ENCODE peak calls at places on chromosomes 11 and 22, in five cellular contexts. Y, P, J, B and Z are unnamed samples.

GRCh38 chr11:2413735-2414579 is 13.4 kb downstream of the TSSC4 start:
- DNase-seq in Y (no peak), P (no peak), J (no peak), B (no peak), Z (no peak)

GRCh38 chr11:68932933-68933577 is 29.4 kb downstream of the IGHMBP2 start:
- DNase-seq in Y (no peak), P (no peak), J (no peak), B (no peak), Z (no peak)

GRCh38 chr11:45924036-45924915 is 1.8 kb downstream of the LARGE2 start:
- DNase-seq in Y (no peak), P (peak), J (no peak), B (no peak), Z (no peak)

GRCh38 chr11:44351898-44352498 is 42.1 kb upstream of the ALX4 start:
- DNase-seq in Y (no peak), P (no peak), J (no peak), B (no peak), Z (no peak)

GRCh38 chr11:17012712-17013547 is 1.3 kb downstream of the PLEKHA7 start:
- DNase-seq in Y (peak), P (no peak), J (peak), B (peak), Z (no peak)

GRCh38 chr11:46308632-46309419 is 31.4 kb downstream of the CREB3L1 start:
- DNase-seq in Y (peak), P (peak), J (peak), B (peak), Z (peak)

GRCh38 chr22:31122196-31122531 is 602 bp upstream of the INPP5J start:
- DNase-seq in Y (no peak), P (no peak), J (no peak), B (no peak), Z (no peak)

GRCh38 chr22:45534339-45535192 is 31.9 kb downstream of the FBLN1 start:
- DNase-seq in Y (no peak), P (no peak), J (peak), B (peak), Z (no peak)

GRCh38 chr11:104151404-104152204 is 12.3 kb downstream of the PDGFD start:
- DNase-seq in Y (no peak), P (no peak), J (peak), B (no peak), Z (no peak)

GRCh38 chr22:23684561-23685031 is 6.2 kb upstream of the RGL4 start:
- DNase-seq in Y (no peak), P (no peak), J (peak), B (peak), Z (no peak)

GRCh38 chr11:37688461-37688860 is 1090.4 kb upstream of the RAG2 start:
- DNase-seq in Y (no peak), P (no peak), J (no peak), B (no peak), Z (no peak)

GRCh38 chr11:116170526-116171120 is 602.2 kb downstream of the BUD13 start:
- DNase-seq in Y (peak), P (no peak), J (no peak), B (no peak), Z (no peak)

GRCh38 chr11:74877132-74877531 is 71.8 kb downstream of the XRRA1 start:
- DNase-seq in Y (no peak), P (no peak), J (no peak), B (no peak), Z (no peak)

GRCh38 chr11:9459573-9460321 is 1.1 kb upstream of the ZNF143 start:
- DNase-seq in Y (no peak), P (peak), J (peak), B (peak), Z (no peak)

GRCh38 chr11:47607380-47607779 is 13.2 kb upstream of the C1QTNF4 start:
- DNase-seq in Y (no peak), P (no peak), J (peak), B (peak), Z (no peak)

GRCh38 chr22:43090130-43090789 is 1.1 kb upstream of the TTLL1 start:
- DNase-seq in Y (peak), P (peak), J (peak), B (peak), Z (peak)
- TF ChIP-seq CTCF in Y (peak), P (peak), J (peak), B (peak), Z (peak)

GRCh38 chr22:19058713-19059451 is 63.3 kb downstream of the DGCR2 start:
- DNase-seq in Y (no peak), P (no peak), J (no peak), B (no peak), Z (no peak)
- TF ChIP-seq CTCF in Y (no peak), P (no peak), J (no peak), B (no peak), Z (no peak)

GRCh38 chr11:18171377-18172000 is 1.1 kb upstream of the MRGPRX4 start:
- DNase-seq in Y (peak), P (no peak), J (no peak), B (peak), Z (no peak)
- TF ChIP-seq CTCF in Y (peak), P (peak), J (peak), B (peak), Z (peak)

GRCh38 chr11:65425971-65426838 is 3.6 kb downstream of the NEAT1 start:
- DNase-seq in Y (no peak), P (peak), J (peak), B (peak), Z (no peak)
- TF ChIP-seq CTCF in Y (no peak), P (no peak), J (no peak), B (no peak), Z (no peak)

DNA sequence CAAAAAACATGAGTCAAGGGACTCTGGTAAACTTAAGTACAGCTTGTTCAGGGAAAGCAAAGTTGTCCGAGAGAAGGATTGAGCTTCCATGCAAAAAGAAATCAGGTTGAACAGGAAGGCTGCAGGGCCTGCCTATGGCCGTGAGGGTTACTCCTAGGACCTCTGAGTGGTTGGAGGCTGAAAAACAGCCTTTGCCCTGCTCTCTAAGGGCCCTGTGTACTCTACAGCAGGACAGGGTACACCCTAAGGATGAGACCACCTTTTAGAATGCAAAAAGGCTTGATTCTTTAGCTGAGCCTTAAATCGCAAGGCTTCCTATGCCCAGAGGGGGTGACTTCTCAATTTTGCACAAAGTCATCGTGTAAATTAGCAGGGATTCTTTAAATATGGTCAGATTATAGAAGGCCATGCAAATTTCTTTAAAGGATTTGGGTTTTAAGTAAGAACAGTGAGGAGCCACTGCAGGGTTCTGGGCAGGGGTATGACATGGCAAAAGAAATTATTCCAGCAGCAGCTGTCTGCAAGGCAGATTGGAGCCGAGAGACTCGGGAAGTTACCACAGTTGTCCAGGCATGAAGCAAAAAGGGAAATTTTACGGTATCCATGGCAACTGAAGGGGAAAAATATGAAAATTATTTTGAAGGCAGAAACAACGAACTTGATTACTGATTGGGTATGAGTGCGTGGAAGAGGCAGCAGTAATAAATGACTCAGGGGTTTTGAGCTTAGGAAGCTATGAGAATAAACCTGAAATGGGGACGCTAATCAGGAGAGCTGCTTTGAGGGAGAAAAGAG is 91.8 kb downstream of the FAM76B start:
- DNase-seq in Y (no peak), P (no peak), J (no peak), B (no peak), Z (peak)
- TF ChIP-seq CTCF in Y (no peak), P (no peak), J (no peak), B (no peak), Z (no peak)

GRCh38 chr11:35619030-35619753 is 932 bp downstream of the FJX1 start:
- DNase-seq in Y (peak), P (peak), J (no peak), B (peak), Z (peak)
- TF ChIP-seq CTCF in Y (no peak), P (no peak), J (no peak), B (no peak), Z (no peak)

GRCh38 chr11:119416606-119417580 is 6.1 kb downstream of the THY1 start:
- DNase-seq in Y (no peak), P (no peak), J (peak), B (peak), Z (peak)

GRCh38 chr11:119419246-119419645 is 3.7 kb downstream of the THY1 start:
- DNase-seq in Y (no peak), P (no peak), J (no peak), B (no peak), Z (no peak)

GRCh38 chr11:119417726-119418540 is 5.0 kb downstream of the THY1 start:
- DNase-seq in Y (peak), P (peak), J (peak), B (peak), Z (peak)

GRCh38 chr11:119419834-119420492 is 3.0 kb downstream of the THY1 start:
- DNase-seq in Y (no peak), P (no peak), J (no peak), B (no peak), Z (peak)

DNA sequence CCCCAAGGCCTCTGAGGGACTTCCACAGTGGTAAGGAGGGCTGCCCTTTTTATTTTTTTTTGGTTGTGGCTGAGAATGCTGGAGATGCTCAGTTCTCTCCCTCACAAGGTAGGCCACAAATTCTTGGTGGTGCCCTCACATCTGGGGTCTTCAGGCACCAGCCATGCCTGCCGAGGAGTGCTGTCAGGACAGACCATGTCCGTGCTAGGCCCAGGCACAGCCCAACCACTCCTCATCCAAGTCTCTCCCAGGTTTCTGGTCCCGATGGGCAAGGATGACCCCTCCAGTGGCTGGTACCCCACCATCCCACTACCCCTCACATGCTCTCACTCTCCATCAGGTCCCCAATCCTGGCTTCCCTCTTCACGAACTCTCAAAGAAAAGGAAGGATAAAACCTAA is 4.2 kb downstream of the THY1 start:
- DNase-seq in Y (no peak), P (peak), J (no peak), B (no peak), Z (no peak)
- TF ChIP-seq CTCF in Y (no peak), P (no peak), J (no peak), B (no peak), Z (no peak)

GRCh38 chr22:17470880-17471500 is 92.3 kb upstream of the SLC25A18 start:
- DNase-seq in Y (no peak), P (no peak), J (no peak), B (no peak), Z (no peak)

GRCh38 chr22:17475318-17476212 is 87.7 kb upstream of the SLC25A18 start:
- DNase-seq in Y (no peak), P (no peak), J (no peak), B (no peak), Z (no peak)

GRCh38 chr22:17476838-17477237 is 86.5 kb upstream of the SLC25A18 start:
- DNase-seq in Y (no peak), P (no peak), J (peak), B (peak), Z (no peak)

GRCh38 chr22:17472886-17473285 is 90.4 kb upstream of the SLC25A18 start:
- DNase-seq in Y (peak), P (no peak), J (no peak), B (no peak), Z (no peak)

DNA sequence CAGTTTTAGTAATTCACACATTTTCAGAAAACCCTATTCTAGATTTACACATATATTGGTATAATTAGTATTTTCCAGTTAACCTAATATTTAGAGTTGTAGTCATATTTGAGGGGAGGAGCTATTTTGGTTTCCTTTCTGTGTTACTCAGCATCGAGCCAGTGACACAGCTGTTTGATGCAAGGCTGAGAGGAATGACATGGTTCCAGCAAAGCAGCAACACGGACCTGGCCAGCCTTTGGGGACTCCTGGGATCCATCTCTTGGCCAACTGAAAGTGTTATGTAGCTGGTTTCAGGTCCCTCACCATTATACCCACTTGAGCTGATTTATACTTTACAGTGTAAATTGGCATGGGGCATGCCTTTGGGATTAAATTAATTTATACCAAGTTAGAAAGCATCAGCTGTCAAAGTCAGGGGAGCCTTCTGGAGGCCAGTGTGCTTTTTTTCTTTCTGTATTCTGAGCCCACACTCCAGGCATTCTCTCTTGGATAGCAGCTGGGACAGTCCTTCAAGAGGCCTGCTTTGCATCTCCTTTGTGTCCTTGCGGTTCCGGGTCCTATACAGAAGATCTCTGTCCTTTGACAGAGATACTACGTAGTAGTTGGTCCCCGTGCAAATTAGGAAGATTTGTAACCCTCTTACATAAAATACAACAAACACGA is 91.3 kb upstream of the SLC25A18 start:
- DNase-seq in Y (no peak), P (no peak), J (no peak), B (no peak), Z (no peak)
- TF ChIP-seq CTCF in Y (no peak), P (no peak), J (no peak), B (no peak), Z (no peak)

DNA sequence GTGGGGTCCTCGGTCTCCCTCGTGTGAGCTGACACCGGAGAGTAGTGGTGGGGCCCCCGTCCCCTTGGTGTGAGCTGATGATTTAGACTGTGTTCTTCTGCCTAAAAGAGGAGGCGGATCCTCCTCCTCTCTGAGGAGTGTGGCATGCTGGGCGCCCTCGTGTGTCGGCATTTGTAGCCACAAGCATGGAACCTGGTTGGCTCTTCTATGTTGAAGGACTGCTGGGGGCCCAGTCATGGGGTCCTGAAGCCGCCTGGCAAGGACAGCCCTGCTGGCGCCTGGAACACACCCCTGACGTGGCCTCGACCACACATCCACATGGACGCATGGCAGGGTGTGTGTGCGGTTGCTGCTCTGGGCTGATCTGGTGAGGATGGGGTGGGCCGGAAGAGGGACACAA is 50.2 kb downstream of the AP2A2 start:
- DNase-seq in Y (peak), P (no peak), J (peak), B (peak), Z (no peak)
- TF ChIP-seq CTCF in Y (no peak), P (peak), J (peak), B (peak), Z (no peak)

DNA sequence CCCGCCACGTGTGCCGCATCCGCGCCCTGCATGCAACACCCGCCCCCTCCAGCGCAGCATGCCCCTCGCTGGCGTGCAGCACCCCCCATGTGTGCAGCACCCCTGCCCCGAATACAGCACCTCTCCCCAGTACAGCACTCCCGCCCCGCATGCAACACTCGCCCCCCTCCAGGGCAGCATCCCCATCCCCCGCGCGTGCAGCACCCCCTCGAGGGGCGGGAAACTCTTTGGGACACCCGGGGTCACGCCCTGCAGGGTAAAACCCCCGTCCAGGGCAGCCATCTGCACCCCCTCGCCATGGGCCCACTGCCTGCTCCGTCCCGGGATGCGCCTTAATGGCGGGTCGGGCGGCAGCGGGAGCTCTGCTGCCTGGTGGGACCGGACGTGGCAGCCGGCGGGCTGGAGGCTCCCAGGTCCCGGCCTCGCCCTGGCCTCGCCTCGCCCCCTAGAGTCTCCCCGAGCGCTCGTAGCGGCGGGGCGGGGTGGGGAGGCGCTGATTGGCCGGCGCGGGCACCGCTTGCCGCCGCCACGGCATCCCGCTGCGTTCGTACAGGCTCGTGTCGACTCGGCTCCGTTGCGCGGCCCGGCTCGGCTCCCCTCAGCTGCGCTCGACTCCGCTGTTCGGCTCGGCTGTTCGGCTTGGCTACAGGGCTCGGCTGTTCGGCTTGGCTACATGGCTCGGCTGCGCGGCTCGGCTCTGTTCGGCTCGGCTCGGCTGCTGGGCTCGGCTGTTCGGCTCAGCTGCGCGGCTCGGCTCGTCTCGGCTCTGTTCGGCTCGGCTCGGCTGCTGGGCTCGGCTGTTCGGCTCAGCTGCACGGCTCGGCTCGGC is 417 bp upstream of the BRSK2 start:
- DNase-seq in Y (peak), P (peak), J (peak), B (peak), Z (peak)
- TF ChIP-seq CTCF in Y (no peak), P (no peak), J (peak), B (peak), Z (peak)